ENCODE peak calls at places on chromosome 6, in five cellular contexts. D, S, E, V and Y are unnamed samples.

GRCh38 chr6:43699564-43700186 is 12.1 kb upstream of the MRPS18A start:
- DNase-seq in D (no peak), V (no peak), E (no peak), S (peak), Y (no peak)

GRCh38 chr6:4518506-4518905 is 257.7 kb upstream of the CDYL start:
- DNase-seq in E (peak), S (no peak), D (no peak), V (no peak), Y (no peak)

GRCh38 chr6:6997282-6998193 is 110.2 kb upstream of the RREB1 start:
- DNase-seq in D (no peak), E (no peak), S (no peak), V (no peak), Y (no peak)

GRCh38 chr6:90490030-90490429 is 96.8 kb downstream of the MAP3K7 start:
- DNase-seq in E (no peak), S (no peak), D (no peak), V (no peak), Y (no peak)

GRCh38 chr6:34056301-34056700 is 89.6 kb downstream of the GRM4 start:
- DNase-seq in S (no peak), D (no peak), E (peak), V (no peak), Y (no peak)

GRCh38 chr6:111922454-111923297 is 49.4 kb upstream of the FYN start:
- DNase-seq in V (no peak), D (no peak), E (no peak), S (no peak), Y (no peak)

GRCh38 chr6:28355743-28356665 is 6.3 kb downstream of the ZKSCAN3 start:
- DNase-seq in V (peak), E (peak), D (peak), S (peak), Y (peak)

GRCh38 chr6:9745966-9746365 is 668.9 kb downstream of the TFAP2A start:
- DNase-seq in V (no peak), S (no peak), E (no peak), D (no peak), Y (no peak)

GRCh38 chr6:69343856-69344255 is 453.0 kb downstream of the LMBRD1 start:
- DNase-seq in S (no peak), V (no peak), D (no peak), E (no peak), Y (no peak)